ENCODE peak calls at places on chromosome X, in four cellular contexts. F is GM12878, Q is K562, L is HepG2. T is an unnamed sample.

GRCh38 chrX:51435101-51435500 is 61.3 kb downstream of the NUDT11 start:
- DNase-seq in L (no peak), F (no peak), Q (no peak), T (no peak)

GRCh38 chrX:37745835-37746234 is 34.0 kb upstream of the CYBB start:
- DNase-seq in Q (no peak), F (no peak), L (no peak), T (no peak)

GRCh38 chrX:21725498-21725897 is 32.4 kb downstream of the SMPX start:
- DNase-seq in Q (peak), L (peak), F (no peak), T (no peak)

GRCh38 chrX:111254896-111255693 is 15.2 kb downstream of the CAPN6 start:
- DNase-seq in Q (no peak), L (no peak), F (no peak), T (no peak)

GRCh38 chrX:6053126-6053625 is 175.5 kb downstream of the NLGN4X start:
- DNase-seq in Q (no peak), F (no peak), L (no peak), T (no peak)

GRCh38 chrX:41333744-41333993 is 293 bp upstream of the DDX3X start:
- DNase-seq in L (peak), Q (peak), F (peak), T (no peak)

GRCh38 chrX:19889582-19890342 is 2.4 kb upstream of the SH3KBP1 start:
- DNase-seq in F (peak), Q (peak), L (peak), T (no peak)

GRCh38 chrX:154967603-154968002 is 54.9 kb downstream of the F8 start:
- DNase-seq in F (no peak), L (no peak), Q (no peak), T (no peak)

GRCh38 chrX:154308108-154308946 is 12.7 kb downstream of the TKTL1 start:
- DNase-seq in F (no peak), Q (peak), L (peak), T (peak)

GRCh38 chrX:53266175-53266574 is 15.2 kb downstream of the IQSEC2 start:
- DNase-seq in Q (no peak), F (no peak), L (no peak), T (no peak)
- TF ChIP-seq RFX5 in Q (no peak), F (no peak), L (no peak), T (no peak)

DNA sequence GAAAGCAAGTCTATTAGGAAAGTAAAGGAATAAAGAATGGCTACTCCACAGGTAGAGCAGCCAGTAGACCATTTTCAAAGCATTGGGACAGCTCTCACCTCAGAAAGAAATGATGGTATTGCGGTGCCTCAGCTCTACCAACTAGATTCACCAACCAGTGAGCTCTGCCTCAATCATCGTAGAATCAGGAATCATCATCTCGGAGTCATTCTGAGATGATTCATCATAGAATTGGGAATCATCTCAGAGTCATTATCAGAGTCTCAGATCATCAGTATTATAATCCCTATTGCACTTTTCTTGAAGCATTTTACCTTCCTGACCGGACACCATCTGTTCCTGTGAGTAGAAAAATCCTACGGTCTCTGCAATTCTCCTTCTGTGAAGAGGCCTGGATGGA is 17.5 kb upstream of the SAT1 start:
- DNase-seq in L (no peak), F (no peak), Q (no peak), T (no peak)
- TF ChIP-seq ATF3 in L (no peak), F (no peak), Q (peak), T (no peak)

GRCh38 chrX:39492495-39493162 is 605.1 kb downstream of the BCOR start:
- DNase-seq in L (no peak), Q (no peak), F (peak), T (no peak)

GRCh38 chrX:39493168-39493567 is 604.6 kb downstream of the BCOR start:
- DNase-seq in L (no peak), F (no peak), Q (no peak), T (no peak)

GRCh38 chrX:39487166-39488006 is 610.4 kb downstream of the BCOR start:
- DNase-seq in L (no peak), F (peak), Q (no peak), T (no peak)

DNA sequence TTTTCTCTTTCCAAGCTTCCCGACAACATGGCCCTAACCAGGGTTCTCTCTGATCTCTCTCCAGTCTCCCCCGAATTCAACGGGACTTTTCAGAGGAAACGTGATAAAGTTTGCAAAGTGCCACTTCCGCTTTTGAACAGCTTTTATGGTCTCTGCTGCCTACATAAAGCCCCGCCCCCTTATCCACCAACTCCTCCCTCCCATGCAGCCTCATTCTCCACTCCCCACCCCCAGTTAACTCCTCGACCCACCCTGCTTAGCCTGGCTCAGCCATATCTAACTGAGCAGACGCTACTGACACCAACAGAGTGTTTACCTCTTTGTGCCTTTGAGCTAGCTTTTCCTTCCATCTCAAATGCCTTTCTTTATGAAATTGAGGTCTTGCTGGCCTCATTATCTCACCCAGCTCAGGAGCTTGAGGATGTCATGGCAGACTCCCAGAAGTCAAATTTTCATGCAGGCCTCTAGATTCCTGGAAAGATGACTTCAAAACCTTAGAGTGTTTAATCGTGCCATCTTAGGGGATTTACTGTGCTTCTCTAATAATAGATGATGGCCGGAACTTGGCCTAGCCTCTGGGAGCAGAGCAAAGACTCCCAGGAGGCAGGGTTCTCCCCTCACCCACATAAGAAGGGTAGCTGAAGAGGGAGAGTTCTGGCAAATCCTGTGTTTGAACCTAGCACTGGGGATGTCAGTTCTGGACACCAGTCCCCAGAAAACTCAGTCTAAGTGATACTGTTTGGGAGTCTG is 606.0 kb downstream of the BCOR start:
- DNase-seq in L (no peak), F (peak), Q (peak), T (no peak)
- TF ChIP-seq RFX5 in L (no peak), F (no peak), Q (no peak), T (no peak)

DNA sequence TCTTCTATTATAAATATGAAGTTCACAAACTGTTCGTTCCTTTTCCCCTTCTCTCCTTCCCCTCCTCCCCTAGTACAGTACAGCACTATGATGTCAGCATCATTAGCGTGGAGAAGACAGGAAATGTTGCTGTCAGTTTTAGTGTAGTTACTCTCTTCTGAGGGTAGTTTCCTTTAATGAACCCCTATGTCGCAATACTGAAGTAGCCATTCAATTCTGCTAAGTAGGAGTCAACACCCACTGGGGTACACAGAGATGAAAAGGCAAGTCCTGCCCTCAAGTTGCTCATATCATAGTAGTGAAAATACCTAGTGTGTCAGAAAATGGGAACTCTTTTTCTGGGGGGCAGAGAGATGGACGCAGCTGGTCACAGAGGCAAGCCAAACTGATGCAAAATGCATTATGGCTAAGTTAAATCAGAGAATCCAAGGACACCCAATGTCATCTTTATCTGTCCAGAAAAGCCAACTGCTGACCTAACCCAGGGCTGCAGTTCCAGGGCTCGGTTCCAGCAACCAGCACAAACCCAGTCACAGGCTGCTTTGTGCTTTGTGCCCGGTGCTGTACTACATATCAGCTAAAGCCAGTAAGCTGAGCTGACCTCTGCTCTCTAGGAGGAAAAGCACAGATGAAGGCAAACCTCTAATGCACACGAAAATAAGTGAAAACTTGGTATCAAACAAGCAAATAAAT is 31.5 kb downstream of the GRIA3 start:
- DNase-seq in F (no peak), L (no peak), Q (peak), T (no peak)
- TF ChIP-seq ATF3 in F (no peak), L (no peak), Q (peak), T (no peak)